ENCODE peak calls at places on chromosomes 3 and 15, in nine cellular contexts. One of them, this sample, is unnamed.

GRCh38 chr15:40290540-40291087 is 7.8 kb upstream of the ANKRD63 start:
- DNase-seq in activated CD4-positive, alpha-beta T cell treated with anti-CD3 and anti-CD28 coated beads for 24 hours: no peak
- DNase-seq in CD4-positive, alpha-beta memory T cell: no peak
- DNase-seq in KBM-7: no peak
- DNase-seq in ELF-1: no peak
- DNase-seq in KG1: no peak
- DNase-seq in GM12891: no peak
- DNase-seq in astrocyte of the spinal cord: no peak
- DNase-seq in endothelial cell: no peak
- DNase-seq in this sample: no peak

GRCh38 chr3:73623996-73624362 is 762 bp downstream of the PDZRN3 start:
- DNase-seq in activated CD4-positive, alpha-beta T cell treated with anti-CD3 and anti-CD28 coated beads for 24 hours: no peak
- DNase-seq in CD4-positive, alpha-beta memory T cell: no peak
- DNase-seq in KBM-7: no peak
- DNase-seq in ELF-1: peak; percentile 82
- DNase-seq in KG1: no peak
- DNase-seq in GM12891: no peak
- DNase-seq in astrocyte of the spinal cord: peak; percentile 73
- DNase-seq in endothelial cell: peak; percentile 51
- DNase-seq in this sample: peak; percentile 67

GRCh38 chr3:118128886-118129285 is 905.8 kb downstream of the IGSF11 start:
- DNase-seq in activated CD4-positive, alpha-beta T cell treated with anti-CD3 and anti-CD28 coated beads for 24 hours: no peak
- DNase-seq in CD4-positive, alpha-beta memory T cell: no peak
- DNase-seq in KBM-7: no peak
- DNase-seq in ELF-1: no peak
- DNase-seq in KG1: no peak
- DNase-seq in GM12891: no peak
- DNase-seq in astrocyte of the spinal cord: peak; percentile 56
- DNase-seq in endothelial cell: no peak
- DNase-seq in this sample: no peak

GRCh38 chr3:29914861-29915524 is 634.1 kb downstream of the RBMS3 start:
- DNase-seq in activated CD4-positive, alpha-beta T cell treated with anti-CD3 and anti-CD28 coated beads for 24 hours: no peak
- DNase-seq in CD4-positive, alpha-beta memory T cell: no peak
- DNase-seq in KBM-7: no peak
- DNase-seq in ELF-1: no peak
- DNase-seq in KG1: no peak
- DNase-seq in GM12891: no peak
- DNase-seq in astrocyte of the spinal cord: peak; percentile 80
- DNase-seq in endothelial cell: no peak
- DNase-seq in this sample: no peak

GRCh38 chr3:161884830-161885229 is 388.2 kb downstream of the OTOL1 start:
- DNase-seq in activated CD4-positive, alpha-beta T cell treated with anti-CD3 and anti-CD28 coated beads for 24 hours: no peak
- DNase-seq in CD4-positive, alpha-beta memory T cell: no peak
- DNase-seq in KBM-7: no peak
- DNase-seq in ELF-1: no peak
- DNase-seq in KG1: no peak
- DNase-seq in GM12891: no peak
- DNase-seq in astrocyte of the spinal cord: no peak
- DNase-seq in endothelial cell: no peak
- DNase-seq in this sample: no peak

GRCh38 chr3:52682016-52682415 is 3.7 kb downstream of the PBRM1 start:
- DNase-seq in activated CD4-positive, alpha-beta T cell treated with anti-CD3 and anti-CD28 coated beads for 24 hours: peak; percentile 15
- DNase-seq in CD4-positive, alpha-beta memory T cell: no peak
- DNase-seq in KBM-7: peak; percentile 57
- DNase-seq in ELF-1: peak; percentile 4
- DNase-seq in KG1: no peak
- DNase-seq in GM12891: no peak
- DNase-seq in astrocyte of the spinal cord: peak; percentile 76
- DNase-seq in endothelial cell: no peak
- DNase-seq in this sample: no peak

GRCh38 chr3:107064445-107065060 is 312.7 kb upstream of the CCDC54 start:
- DNase-seq in activated CD4-positive, alpha-beta T cell treated with anti-CD3 and anti-CD28 coated beads for 24 hours: peak; percentile 43
- DNase-seq in CD4-positive, alpha-beta memory T cell: peak; percentile 43
- DNase-seq in KBM-7: peak; percentile 81
- DNase-seq in ELF-1: peak; percentile 69
- DNase-seq in KG1: peak; percentile 59
- DNase-seq in GM12891: peak; percentile 22
- DNase-seq in astrocyte of the spinal cord: peak; percentile 87
- DNase-seq in endothelial cell: peak; percentile 82
- DNase-seq in this sample: peak; percentile 66

GRCh38 chr15:101497484-101498034 is 8.1 kb upstream of the PCSK6 start:
- DNase-seq in activated CD4-positive, alpha-beta T cell treated with anti-CD3 and anti-CD28 coated beads for 24 hours: no peak
- DNase-seq in CD4-positive, alpha-beta memory T cell: no peak
- DNase-seq in KBM-7: no peak
- DNase-seq in ELF-1: peak; percentile 48
- DNase-seq in KG1: no peak
- DNase-seq in GM12891: no peak
- DNase-seq in astrocyte of the spinal cord: no peak
- DNase-seq in endothelial cell: no peak
- DNase-seq in this sample: no peak

GRCh38 chr15:94229591-94230365 is 1.6 kb upstream of the MCTP2 start:
- DNase-seq in activated CD4-positive, alpha-beta T cell treated with anti-CD3 and anti-CD28 coated beads for 24 hours: peak; percentile 19
- DNase-seq in CD4-positive, alpha-beta memory T cell: peak; percentile 75
- DNase-seq in KBM-7: peak; percentile 62
- DNase-seq in ELF-1: peak; percentile 3
- DNase-seq in KG1: peak; percentile 35
- DNase-seq in GM12891: no peak
- DNase-seq in astrocyte of the spinal cord: no peak
- DNase-seq in endothelial cell: no peak
- DNase-seq in this sample: no peak

GRCh38 chr3:190188197-190188596 is 67.5 kb upstream of the P3H2 start:
- DNase-seq in activated CD4-positive, alpha-beta T cell treated with anti-CD3 and anti-CD28 coated beads for 24 hours: no peak
- DNase-seq in CD4-positive, alpha-beta memory T cell: no peak
- DNase-seq in KBM-7: no peak
- DNase-seq in ELF-1: no peak
- DNase-seq in KG1: no peak
- DNase-seq in GM12891: no peak
- DNase-seq in astrocyte of the spinal cord: no peak
- DNase-seq in endothelial cell: no peak
- DNase-seq in this sample: no peak

This sample was measured in H9.